ENCODE peak calls at places on chromosomes 11 and 22, in four cellular contexts. One of them, this sample, is unnamed.

GRCh38 chr22:32100711-32101110 is 57.6 kb downstream of the SLC5A1 start:
- DNase-seq in HS-5: no peak
- DNase-seq in AG09309: no peak
- DNase-seq in heart left ventricle: no peak
- DNase-seq in this sample: no peak

GRCh38 chr22:43537019-43537585 is 125.3 kb downstream of the MPPED1 start:
- DNase-seq in HS-5: no peak
- DNase-seq in AG09309: no peak
- DNase-seq in heart left ventricle: no peak
- DNase-seq in this sample: no peak

GRCh38 chr22:43889366-43890253 is 2.2 kb downstream of the PNPLA5 start:
- DNase-seq in HS-5: no peak
- DNase-seq in AG09309: no peak
- DNase-seq in heart left ventricle: no peak
- DNase-seq in this sample: no peak

GRCh38 chr11:60912223-60912850 is 1.6 kb upstream of the TMEM109 start:
- DNase-seq in HS-5: no peak
- DNase-seq in AG09309: no peak
- DNase-seq in heart left ventricle: no peak
- DNase-seq in this sample: peak

GRCh38 chr11:17613428-17613962 is 66.4 kb downstream of the OTOG start:
- DNase-seq in HS-5: no peak
- DNase-seq in AG09309: no peak
- DNase-seq in heart left ventricle: no peak
- DNase-seq in this sample: no peak

GRCh38 chr11:126927628-126928027 is 72.9 kb downstream of the KIRREL3 start:
- DNase-seq in HS-5: no peak
- DNase-seq in AG09309: no peak
- DNase-seq in heart left ventricle: no peak
- DNase-seq in this sample: no peak

GRCh38 chr11:35663408-35663702 is 780 bp downstream of the TRIM44 start:
- DNase-seq in HS-5: no peak
- DNase-seq in AG09309: no peak
- DNase-seq in heart left ventricle: no peak
- DNase-seq in this sample: no peak

GRCh38 chr11:8759634-8760033 is 77.0 kb downstream of the RPL27A start:
- DNase-seq in HS-5: no peak
- DNase-seq in AG09309: no peak
- DNase-seq in heart left ventricle: peak
- DNase-seq in this sample: no peak

GRCh38 chr11:65072631-65072966 is 11.2 kb downstream of the CDCA5 start:
- DNase-seq in HS-5: no peak
- DNase-seq in AG09309: no peak
- DNase-seq in heart left ventricle: no peak
- DNase-seq in this sample: no peak

GRCh38 chr11:112279901-112280267 is 19.2 kb upstream of the PLET1 start:
- DNase-seq in HS-5: no peak
- DNase-seq in AG09309: no peak
- DNase-seq in heart left ventricle: peak
- DNase-seq in this sample: peak

GRCh38 chr22:36332623-36333331 is 55.0 kb downstream of the MYH9 start:
- DNase-seq in HS-5: peak
- DNase-seq in AG09309: no peak
- DNase-seq in heart left ventricle: no peak
- DNase-seq in this sample: no peak

GRCh38 chr22:43928418-43929307 is 5.1 kb downstream of the PNPLA3 start:
- DNase-seq in HS-5: no peak
- DNase-seq in AG09309: no peak
- DNase-seq in heart left ventricle: no peak
- DNase-seq in this sample: no peak

GRCh38 chr22:48488611-48489456 is 1338.8 kb downstream of the BRD1 start:
- DNase-seq in HS-5: no peak
- DNase-seq in AG09309: no peak
- DNase-seq in heart left ventricle: no peak
- DNase-seq in this sample: no peak

GRCh38 chr11:76206327-76207081 is at the start of gene WNT11:
- DNase-seq in HS-5: no peak
- DNase-seq in AG09309: no peak
- DNase-seq in heart left ventricle: peak
- DNase-seq in this sample: no peak

GRCh38 chr22:36447634-36448033 is 33.8 kb downstream of the TXN2 start:
- DNase-seq in HS-5: no peak
- DNase-seq in AG09309: no peak
- DNase-seq in heart left ventricle: no peak
- DNase-seq in this sample: no peak

GRCh38 chr11:110613526-110613925 is 98.7 kb downstream of the ARHGAP20 start:
- DNase-seq in HS-5: no peak
- DNase-seq in AG09309: no peak
- DNase-seq in heart left ventricle: no peak
- DNase-seq in this sample: no peak